ENCODE peak calls at places on chromosomes 7 and 10, in five cellular contexts. Q is uterus; X is naive thymus-derived CD4-positive, alpha-beta T cell; S is neural progenitor cell; I is body of pancreas. O is an unnamed sample.

GRCh38 chr7:12481722-12482121 is 78.1 kb upstream of the VWDE start:
- DNase-seq in Q (no peak), X (no peak), S (no peak), I (no peak), O (no peak)

GRCh38 chr7:50400114-50400513 is 50.0 kb downstream of the FIGNL1 start:
- DNase-seq in Q (no peak), X (no peak), S (no peak), I (no peak), O (no peak)

GRCh38 chr10:5563237-5563961 is 38.6 kb downstream of the CALML3 start:
- DNase-seq in Q (peak; percentile 20), X (no peak), S (no peak), I (no peak), O (peak; percentile 62)

GRCh38 chr7:131011976-131012375 is 278.0 kb upstream of the KLF14 start:
- DNase-seq in Q (no peak), X (peak; percentile 61), S (no peak), I (no peak), O (no peak)

GRCh38 chr7:140723002-140723401 is 26.5 kb downstream of the NDUFB2 start:
- DNase-seq in Q (no peak), X (peak; percentile 75), S (no peak), I (no peak), O (no peak)

GRCh38 chr10:101941871-101942270 is 98.3 kb upstream of the KCNIP2 start:
- DNase-seq in Q (no peak), X (no peak), S (no peak), I (no peak), O (no peak)

GRCh38 chr10:92590623-92591549 is 2.0 kb upstream of the KIF11 start:
- DNase-seq in Q (peak; percentile 38), X (no peak), S (peak; percentile 67), I (peak; percentile 33), O (no peak)

GRCh38 chr10:5585517-5586222 is 60.9 kb downstream of the CALML3 start:
- DNase-seq in Q (no peak), X (no peak), S (no peak), I (no peak), O (no peak)

GRCh38 chr10:129389194-129389593 is 77.8 kb upstream of the MGMT start:
- DNase-seq in Q (no peak), X (no peak), S (no peak), I (no peak), O (no peak)

GRCh38 chr10:34994565-34995142 is 95.5 kb downstream of the CUL2 start:
- DNase-seq in Q (peak; percentile 21), X (peak; percentile 43), S (peak; percentile 85), I (peak; percentile 67), O (no peak)

GRCh38 chr7:96679886-96680285 is 29.8 kb downstream of the SEM1 start:
- DNase-seq in Q (no peak), X (no peak), S (no peak), I (no peak), O (no peak)

GRCh38 chr10:119335671-119336353 is 128.4 kb downstream of the GRK5 start:
- DNase-seq in Q (no peak), X (no peak), S (no peak), I (no peak), O (no peak)

GRCh38 chr7:69246758-69247157 is 351.5 kb upstream of the AUTS2 start:
- DNase-seq in Q (no peak), X (no peak), S (no peak), I (no peak), O (peak; percentile 26)

GRCh38 chr10:120521880-120522279 is 64.9 kb downstream of the PLPP4 start:
- DNase-seq in Q (no peak), X (no peak), S (no peak), I (no peak), O (no peak)

GRCh38 chr10:33899578-33900531 is 565.4 kb upstream of the NRP1 start:
- DNase-seq in Q (no peak), X (no peak), S (no peak), I (no peak), O (no peak)

GRCh38 chr7:76353744-76354143 is 5.0 kb downstream of the YWHAG start:
- DNase-seq in Q (no peak), X (no peak), S (no peak), I (no peak), O (no peak)

GRCh38 chr7:76356115-76356514 is 2.7 kb downstream of the YWHAG start:
- DNase-seq in Q (no peak), X (no peak), S (no peak), I (no peak), O (no peak)

GRCh38 chr7:76356823-76357222 is 2.0 kb downstream of the YWHAG start:
- DNase-seq in Q (no peak), X (no peak), S (peak; percentile 30), I (no peak), O (no peak)

GRCh38 chr7:76354516-76354915 is 4.3 kb downstream of the YWHAG start:
- DNase-seq in Q (no peak), X (no peak), S (no peak), I (no peak), O (no peak)

DNA sequence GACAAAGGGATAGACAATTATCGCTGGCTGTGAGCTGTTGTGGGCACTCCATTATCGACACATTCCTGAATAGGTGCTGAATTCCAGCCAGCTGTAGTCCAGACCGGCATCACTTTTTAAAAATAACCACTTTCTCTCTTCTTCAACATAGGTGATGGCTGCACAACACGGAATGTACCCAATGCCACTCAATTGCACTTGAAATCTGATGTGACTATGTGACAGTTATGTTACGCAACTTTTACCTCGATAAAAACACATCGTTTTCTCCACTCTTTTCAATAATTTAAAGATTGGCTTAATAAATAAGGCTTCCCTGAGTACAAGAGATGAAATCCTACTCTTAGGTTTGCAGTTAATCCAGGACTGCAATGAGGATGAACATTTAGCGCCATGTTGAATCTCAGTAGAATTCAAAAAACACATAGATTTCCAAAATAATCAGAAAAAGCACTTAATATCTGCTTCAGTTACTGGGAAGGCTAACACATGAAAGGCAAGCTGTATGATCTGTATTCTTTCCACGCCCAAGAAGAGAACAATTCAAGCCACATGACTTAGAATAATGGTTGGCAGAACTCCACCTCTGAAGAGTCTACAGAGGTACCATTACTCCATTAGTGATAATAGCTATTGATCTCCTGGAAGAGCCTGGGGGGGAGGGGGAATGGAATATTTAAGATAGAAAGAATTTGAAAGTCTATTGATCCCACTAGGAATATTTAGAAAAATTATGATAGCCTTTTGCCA is 3.6 kb downstream of the YWHAG start:
- DNase-seq in Q (no peak), X (no peak), S (no peak), I (no peak), O (no peak)
- H3K4me1 ChIP-seq in Q (no peaks in the 10 kb centered on the region), X (peaks cover 31% of the 10 kb centered on the region), S (peaks cover 30% of the 10 kb centered on the region), I (peaks cover 69% of the 10 kb centered on the region), O (peaks cover 39% of the 10 kb centered on the region)

GRCh38 chr10:52632591-52632990 is 140.0 kb downstream of the MBL2 start:
- DNase-seq in Q (no peak), X (no peak), S (peak; percentile 23), I (no peak), O (no peak)
- H3K27ac ChIP-seq in Q (no peak overlapping the region), X (no peak overlapping the region), S (no peak overlapping the region), I (no peak overlapping the region), O (no peak overlapping the region)

GRCh38 chr7:39702133-39702532 is 78.8 kb downstream of the RALA start:
- DNase-seq in Q (no peak), X (no peak), S (no peak), I (no peak), O (no peak)

GRCh38 chr7:39697481-39697880 is 74.1 kb downstream of the RALA start:
- DNase-seq in Q (no peak), X (no peak), S (no peak), I (no peak), O (no peak)

GRCh38 chr7:39703143-39703542 is 79.8 kb downstream of the RALA start:
- DNase-seq in Q (no peak), X (no peak), S (no peak), I (no peak), O (no peak)

GRCh38 chr7:39700165-39700564 is 76.8 kb downstream of the RALA start:
- DNase-seq in Q (no peak), X (no peak), S (no peak), I (no peak), O (no peak)

DNA sequence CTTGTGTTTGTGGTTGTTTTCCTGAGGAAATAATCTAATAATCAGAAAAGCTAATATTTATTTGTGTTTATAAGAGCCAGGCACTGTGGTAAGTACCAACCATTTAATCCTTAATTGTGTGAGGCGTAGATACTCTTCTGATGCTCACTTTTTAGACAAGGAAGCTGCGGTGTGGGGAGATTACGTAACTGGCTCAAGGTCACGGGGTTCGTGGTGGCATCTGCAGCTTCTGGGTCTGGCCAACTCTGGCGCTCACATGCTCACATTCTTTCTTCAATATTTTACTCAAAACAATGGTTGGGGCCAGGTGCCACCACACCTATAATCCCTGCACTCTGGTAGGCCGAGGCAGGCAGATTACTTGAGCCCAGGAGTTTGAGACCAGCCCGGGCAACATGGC is 77.6 kb downstream of the RALA start:
- DNase-seq in Q (no peak), X (no peak), S (no peak), I (no peak), O (peak; percentile 9)
- H3K4me3 ChIP-seq in Q (no peak overlapping the region), X (no peak overlapping the region), S (no peak overlapping the region), I (no peak overlapping the region), O (no peak overlapping the region)

DNA sequence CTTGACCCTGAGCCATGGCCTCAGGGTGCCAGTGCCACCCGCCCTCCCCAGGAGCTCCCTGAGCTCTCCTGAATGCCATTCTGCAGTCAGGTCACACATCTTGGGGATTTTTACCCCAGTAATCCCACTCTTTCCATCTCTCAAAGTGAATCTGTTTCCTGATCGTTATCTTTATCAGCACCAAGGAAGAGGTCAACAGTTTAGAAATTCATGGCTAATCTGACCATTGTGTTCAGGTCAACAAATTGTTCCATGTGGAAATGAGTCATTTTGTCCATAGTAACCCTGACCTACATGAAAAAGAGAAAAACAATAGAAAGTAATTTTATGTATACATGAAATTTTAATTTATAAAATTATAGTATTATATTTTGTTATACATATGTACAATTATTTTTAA is 28.8 kb upstream of the ZNF488 start:
- DNase-seq in Q (no peak), X (no peak), S (no peak), I (no peak), O (no peak)
- H3K4me1 ChIP-seq in Q (no peaks in the 10 kb centered on the region), X (no peaks in the 10 kb centered on the region), S (no peaks in the 10 kb centered on the region), I (no peaks in the 10 kb centered on the region), O (no peaks in the 10 kb centered on the region)

GRCh38 chr10:124006526-124006925 is 86.9 kb downstream of the CHST15 start:
- DNase-seq in Q (no peak), X (no peak), S (no peak), I (no peak), O (no peak)
- H3K27ac ChIP-seq in Q (no peak overlapping the region), X (no peak overlapping the region), S (no peak overlapping the region), I (no peak overlapping the region), O (no peak overlapping the region)

GRCh38 chr7:100895701-100895955 is at the start of gene ACHE:
- DNase-seq in Q (no peak), X (no peak), S (no peak), I (no peak), O (no peak)

GRCh38 chr7:100896743-100897051 is 1.0 kb upstream of the ACHE start:
- DNase-seq in Q (no peak), X (no peak), S (no peak), I (no peak), O (no peak)

GRCh38 chr7:100897111-100897608 is 1.5 kb upstream of the ACHE start:
- DNase-seq in Q (no peak), X (peak; percentile 54), S (peak; percentile 69), I (peak; percentile 54), O (no peak)

GRCh38 chr7:100894860-100895700 is 608 bp downstream of the ACHE start:
- DNase-seq in Q (no peak), X (peak; percentile 38), S (peak; percentile 93), I (peak; percentile 58), O (no peak)

GRCh38 chr7:100895956-100896742 is 461 bp upstream of the ACHE start:
- DNase-seq in Q (no peak), X (no peak), S (peak; percentile 70), I (no peak), O (no peak)
- H3K4me3 ChIP-seq in Q (peak overlapping the region; percentile 34), X (peak overlapping the region; percentile 28), S (peak overlapping the region; percentile 51), I (no peak overlapping the region), O (peak overlapping the region; percentile 62)

O was measured in ascending aorta.